ENCODE peak calls at places on chromosome 14, in six cellular contexts. S, E, A, T, O and F are unnamed samples.

GRCh38 chr14:70073924-70074566 is 114.7 kb downstream of the SLC8A3 start:
- DNase-seq in O (peak; percentile 97), T (peak; percentile 14), A (peak; percentile 89), S (peak; percentile 53), E (peak; percentile 57), F (peak; percentile 77)

GRCh38 chr14:34051966-34052657 is 101.2 kb upstream of the EGLN3 start:
- DNase-seq in T (no peak), A (peak; percentile 64), S (no peak), O (no peak), E (no peak), F (no peak)

GRCh38 chr14:50954811-50955372 is 10.6 kb upstream of the PYGL start:
- DNase-seq in A (peak; percentile 86), E (peak; percentile 46), S (peak; percentile 88), O (peak; percentile 66), T (no peak), F (no peak)

GRCh38 chr14:44955528-44955927 is 6.2 kb downstream of the KLHL28 start:
- DNase-seq in T (no peak), E (no peak), O (no peak), S (no peak), A (no peak), F (no peak)

GRCh38 chr14:105023791-105024480 is 3.1 kb upstream of the CDCA4 start:
- DNase-seq in T (no peak), E (no peak), S (no peak), O (no peak), A (peak; percentile 85), F (no peak)

GRCh38 chr14:71362920-71363584 is 455.8 kb downstream of the PCNX1 start:
- DNase-seq in T (no peak), O (no peak), A (peak; percentile 87), S (peak; percentile 30), E (no peak), F (no peak)

GRCh38 chr14:103260629-103261124 is 73.4 kb upstream of the EIF5 start:
- DNase-seq in O (peak; percentile 23), A (peak; percentile 51), S (peak; percentile 50), T (peak; percentile 67), E (no peak), F (peak; percentile 38)

GRCh38 chr14:36659010-36659821 is 2.4 kb upstream of the PAX9 start:
- DNase-seq in S (no peak), T (no peak), A (no peak), E (no peak), O (no peak), F (no peak)

GRCh38 chr14:57889245-57889644 is 23.4 kb upstream of the SLC35F4 start:
- DNase-seq in A (peak; percentile 23), E (no peak), O (no peak), S (peak; percentile 17), T (peak; percentile 23), F (peak; percentile 89)

GRCh38 chr14:89672636-89673279 is 255.7 kb upstream of the FOXN3 start:
- DNase-seq in E (no peak), A (no peak), S (peak; percentile 31), O (no peak), T (peak; percentile 23), F (peak; percentile 39)

GRCh38 chr14:28707814-28708213 is 58.8 kb upstream of the FOXG1 start:
- DNase-seq in T (no peak), O (no peak), S (no peak), E (no peak), A (peak; percentile 79), F (no peak)

GRCh38 chr14:63840981-63841380 is 11.8 kb upstream of the SYNE2 start:
- DNase-seq in S (no peak), E (no peak), T (no peak), A (peak; percentile 3), O (no peak), F (no peak)

GRCh38 chr14:64410084-64410774 is 22.1 kb downstream of the MTHFD1 start:
- DNase-seq in S (no peak), A (peak; percentile 51), O (no peak), T (no peak), E (no peak), F (peak; percentile 31)

GRCh38 chr14:68583527-68584275 is 209.2 kb downstream of the ZFP36L1 start:
- DNase-seq in E (no peak), S (no peak), T (no peak), O (no peak), A (no peak), F (no peak)

GRCh38 chr14:20683896-20684661 is at the start of gene RNASE4:
- DNase-seq in T (peak; percentile 84), A (peak; percentile 92), S (peak; percentile 90), O (peak; percentile 77), E (peak; percentile 40), F (peak; percentile 85)

GRCh38 chr14:92724516-92725340 is 23.7 kb downstream of the LGMN start:
- DNase-seq in T (peak; percentile 37), O (no peak), S (peak; percentile 14), E (no peak), A (no peak), F (peak; percentile 54)

GRCh38 chr14:105248368-105249174 is at the start of gene BTBD6:
- DNase-seq in T (peak; percentile 86), A (peak; percentile 87), E (peak; percentile 99), O (no peak), S (peak; percentile 59), F (peak; percentile 87)

GRCh38 chr14:58772814-58773620 is 135.3 kb downstream of the DACT1 start:
- DNase-seq in O (no peak), E (no peak), T (no peak), S (no peak), A (peak; percentile 71), F (no peak)

GRCh38 chr14:56821177-56821576 is 10.9 kb upstream of the OTX2 start:
- DNase-seq in S (no peak), E (no peak), A (no peak), T (no peak), O (peak; percentile 81), F (no peak)

GRCh38 chr14:68713782-68714181 is 79.1 kb downstream of the ZFP36L1 start:
- DNase-seq in S (no peak), T (no peak), E (no peak), A (no peak), O (no peak), F (no peak)

GRCh38 chr14:105331575-105332351 is 17.2 kb downstream of the PACS2 start:
- DNase-seq in O (no peak), S (no peak), E (no peak), T (no peak), A (no peak), F (no peak)

GRCh38 chr14:92564361-92565039 is 50.9 kb downstream of the RIN3 start:
- DNase-seq in E (no peak), A (no peak), O (no peak), S (peak; percentile 32), T (peak; percentile 26), F (no peak)

GRCh38 chr14:56797569-56798446 is 12.5 kb downstream of the OTX2 start:
- DNase-seq in E (no peak), T (no peak), O (no peak), A (no peak), S (no peak), F (no peak)

GRCh38 chr14:31758941-31759340 is 197.7 kb downstream of the NUBPL start:
- DNase-seq in T (no peak), E (no peak), S (no peak), O (no peak), A (no peak), F (no peak)

GRCh38 chr14:53912121-53912520 is 44.5 kb downstream of the BMP4 start:
- DNase-seq in T (no peak), E (no peak), O (no peak), S (no peak), A (no peak), F (no peak)

GRCh38 chr14:95195031-95195430 is 37.7 kb upstream of the DICER1 start:
- DNase-seq in E (no peak), T (no peak), O (no peak), S (no peak), A (no peak), F (no peak)

GRCh38 chr14:54688229-54688628 is 121.3 kb downstream of the SAMD4A start:
- DNase-seq in O (no peak), S (no peak), T (no peak), E (no peak), A (no peak), F (no peak)

GRCh38 chr14:106318700-106319099 is 792.3 kb downstream of the TMEM121 start:
- DNase-seq in A (no peak), E (peak; percentile 36), O (no peak), S (no peak), T (no peak), F (no peak)

GRCh38 chr14:52244997-52245396 is 22.5 kb upstream of the PTGDR start:
- DNase-seq in S (no peak), T (no peak), A (no peak), O (no peak), E (no peak), F (no peak)

GRCh38 chr14:32514236-32514635 is 185.1 kb downstream of the AKAP6 start:
- DNase-seq in T (no peak), E (no peak), O (no peak), S (no peak), A (peak; percentile 38), F (no peak)

GRCh38 chr14:83217492-83217891 is 1683.8 kb upstream of the SEL1L start:
- DNase-seq in S (no peak), A (peak; percentile 94), E (no peak), T (no peak), O (no peak), F (peak; percentile 3)

GRCh38 chr14:81402123-81402495 is 2.0 kb upstream of the STON2 start:
- DNase-seq in T (no peak), A (peak; percentile 41), O (no peak), S (no peak), E (no peak), F (no peak)

GRCh38 chr14:105257464-105257863 is 9.1 kb downstream of the BTBD6 start:
- DNase-seq in A (no peak), E (no peak), T (no peak), S (no peak), O (no peak), F (no peak)

GRCh38 chr14:96629082-96629481 is 126.9 kb downstream of the PAPOLA start:
- DNase-seq in O (no peak), A (no peak), T (no peak), E (no peak), S (no peak), F (no peak)

GRCh38 chr14:77623201-77623600 is 6.8 kb upstream of the SPTLC2 start:
- DNase-seq in S (no peak), T (peak; percentile 15), O (no peak), A (no peak), E (no peak), F (no peak)